ENCODE peak calls at places on chromosomes 12 and 14, in nine cellular contexts. W, M, A, Y, G, U, H, V and K are unnamed samples. For H3K4me1, the result is how much of the 10 kb centered on the place peaks cover.

GRCh38 chr12:82968644-82969339 is 282.1 kb downstream of the TMTC2 start:
- DNase-seq in A (no peak), H (no peak), W (no peak), M (no peak), V (no peak), G (no peak), Y (no peak), U (no peak), K (no peak)

GRCh38 chr12:56020437-56021189 is at the start of gene IKZF4:
- DNase-seq in W (no peak), A (no peak), U (no peak), M (no peak), G (peak), V (peak), Y (no peak), H (peak), K (peak)

GRCh38 chr12:29317556-29318363 is 63.2 kb downstream of the ERGIC2 start:
- DNase-seq in H (no peak), Y (peak), V (peak), A (no peak), G (peak), U (peak), W (no peak), M (peak), K (no peak)

GRCh38 chr12:2813573-2814185 is 1.2 kb downstream of the ITFG2 start:
- DNase-seq in A (no peak), G (peak), H (no peak), U (peak), V (peak), Y (no peak), M (peak), W (no peak), K (no peak)

GRCh38 chr14:73243341-73243740 is 6.0 kb downstream of the PAPLN start:
- DNase-seq in V (no peak), W (no peak), Y (no peak), G (no peak), H (no peak), A (no peak), U (no peak), M (no peak), K (no peak)

GRCh38 chr12:49261726-49262125 is 3.2 kb upstream of the TUBA1C start:
- DNase-seq in G (no peak), M (no peak), U (no peak), V (peak), W (no peak), A (no peak), H (no peak), Y (no peak), K (no peak)

GRCh38 chr14:103329421-103330347 is 4.4 kb upstream of the EIF5 start:
- DNase-seq in W (no peak), U (peak), G (no peak), H (no peak), Y (no peak), A (peak), V (no peak), M (no peak), K (peak)

GRCh38 chr12:109277899-109278762 is 31.0 kb downstream of the FOXN4 start:
- DNase-seq in H (no peak), U (no peak), V (no peak), Y (no peak), W (no peak), M (no peak), G (no peak), A (no peak), K (no peak)

GRCh38 chr14:105482486-105483110 is 4.1 kb upstream of the CRIP1 start:
- DNase-seq in V (no peak), A (no peak), W (no peak), M (no peak), U (no peak), Y (no peak), H (no peak), G (no peak), K (no peak)

GRCh38 chr14:55851301-55851700 is 266.9 kb upstream of the PELI2 start:
- DNase-seq in W (no peak), M (no peak), A (no peak), Y (no peak), V (no peak), H (no peak), G (no peak), U (no peak), K (no peak)

GRCh38 chr12:41437578-41437977 is 249.5 kb downstream of the PDZRN4 start:
- DNase-seq in W (no peak), U (peak), V (peak), A (no peak), H (no peak), Y (no peak), M (no peak), G (no peak), K (no peak)

GRCh38 chr12:26277511-26278246 is 82.3 kb downstream of the SSPN start:
- DNase-seq in H (no peak), G (no peak), U (no peak), A (no peak), M (no peak), W (no peak), V (peak), Y (no peak), K (no peak)

GRCh38 chr14:74955229-74955999 is at the start of gene PGF:
- DNase-seq in M (peak), V (peak), W (peak), Y (peak), U (no peak), H (peak), A (peak), G (peak), K (peak)

GRCh38 chr12:83256581-83256980 is 569.9 kb downstream of the TMTC2 start:
- DNase-seq in A (no peak), M (no peak), V (no peak), W (no peak), G (no peak), Y (no peak), U (no peak), H (no peak), K (no peak)

GRCh38 chr12:132558861-132559623 is 51.3 kb downstream of the LRCOL1 start:
- DNase-seq in W (no peak), H (no peak), U (peak), Y (no peak), A (no peak), V (no peak), M (no peak), G (no peak), K (no peak)

GRCh38 chr14:90839024-90839888 is 23.0 kb upstream of the TTC7B start:
- DNase-seq in W (peak), G (no peak), Y (peak), U (no peak), V (peak), M (no peak), A (peak), H (no peak), K (no peak)

GRCh38 chr12:19299765-19300164 is 139.5 kb upstream of the AEBP2 start:
- DNase-seq in A (no peak), W (no peak), Y (no peak), U (no peak), G (no peak), V (peak), M (no peak), H (no peak), K (no peak)

GRCh38 chr12:2652011-2652400 is 142.8 kb upstream of the FKBP4 start:
- DNase-seq in Y (no peak), U (no peak), G (no peak), H (no peak), A (peak), W (no peak), V (no peak), M (no peak), K (no peak)

GRCh38 chr14:57686317-57686716 is 179.6 kb downstream of the SLC35F4 start:
- DNase-seq in W (no peak), A (no peak), V (no peak), G (no peak), H (no peak), U (no peak), M (no peak), Y (no peak), K (no peak)

GRCh38 chr14:94044476-94045091 is 18.4 kb downstream of the OTUB2 start:
- DNase-seq in M (no peak), U (no peak), W (no peak), A (no peak), Y (no peak), H (no peak), V (no peak), G (no peak), K (no peak)

GRCh38 chr12:1531654-1532366 is 62.6 kb downstream of the FBXL14 start:
- DNase-seq in Y (no peak), M (no peak), W (no peak), H (no peak), V (no peak), A (no peak), G (no peak), U (no peak), K (no peak)

DNA sequence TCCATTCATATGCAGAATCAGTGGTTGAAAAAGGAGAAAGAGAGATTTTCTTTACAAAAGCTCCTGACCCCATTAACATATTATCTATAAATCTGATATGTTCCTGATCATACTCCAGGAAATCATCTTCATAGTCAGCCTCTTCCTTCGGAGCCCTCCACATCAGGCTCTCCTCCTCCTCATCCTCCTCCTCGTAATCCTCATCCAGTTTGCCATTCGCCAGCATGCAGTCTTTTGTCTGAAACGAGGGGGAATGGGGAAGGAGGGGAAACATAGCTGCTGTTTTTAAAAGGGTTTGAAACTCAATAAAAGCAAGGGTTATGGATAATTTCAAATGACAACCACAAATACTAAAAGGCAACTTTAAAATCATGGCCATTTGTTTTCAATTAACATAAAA is 60.9 kb downstream of the DICER1 start:
- DNase-seq in H (no peak), Y (no peak), V (no peak), W (no peak), U (no peak), A (no peak), M (no peak), G (no peak), K (no peak)
- H3K27ac ChIP-seq in H (no peak), Y (peak), V (no peak), W (no peak), U (no peak), A (no peak), M (no peak), G (no peak), K (no peak)

GRCh38 chr14:81737938-81738337 is 204.3 kb upstream of the SEL1L start:
- DNase-seq in M (no peak), H (no peak), A (no peak), U (no peak), Y (no peak), G (no peak), V (no peak), W (no peak), K (no peak)

GRCh38 chr14:81738946-81739659 is 205.4 kb upstream of the SEL1L start:
- DNase-seq in A (no peak), Y (no peak), V (no peak), M (no peak), H (no peak), W (no peak), G (no peak), U (no peak), K (no peak)

DNA sequence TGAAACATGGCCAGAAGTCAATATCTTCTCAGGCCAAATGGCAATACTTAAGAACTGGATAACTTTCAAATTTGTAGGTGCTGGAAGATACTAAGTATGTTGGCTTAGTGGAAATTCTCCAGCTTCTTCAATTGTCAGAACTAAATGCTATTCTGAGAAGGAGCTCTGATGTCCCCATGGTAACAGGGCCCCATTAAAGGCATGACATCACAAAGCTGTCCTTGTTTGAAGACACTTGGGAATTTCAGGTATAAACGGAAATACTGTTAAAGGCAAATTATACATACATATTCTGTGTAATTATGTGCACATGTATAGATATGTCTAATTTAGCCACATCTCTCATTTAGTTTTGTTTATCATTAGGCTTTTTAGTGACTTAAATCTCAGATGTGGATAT is 210.0 kb upstream of the SEL1L start:
- DNase-seq in H (no peak), M (no peak), W (no peak), A (no peak), V (no peak), U (no peak), Y (no peak), G (no peak), K (no peak)
- H3K4me3 ChIP-seq in H (no peak), M (no peak), W (no peak), A (no peak), V (no peak), U (no peak), Y (no peak), G (no peak), K (no peak)

GRCh38 chr12:102755271-102755670 is 161.8 kb downstream of the PAH start:
- DNase-seq in M (no peak), U (no peak), Y (no peak), G (no peak), W (no peak), H (no peak), A (no peak), V (no peak), K (no peak)
- H3K4me1 ChIP-seq in M (under half), U (under half), Y (under half), G (under half), W (under half), H (under half), A (under half), V (under half), K (under half)

GRCh38 chr14:93019367-93019843 is 96.3 kb downstream of the ITPK1 start:
- DNase-seq in V (no peak), Y (no peak), W (no peak), M (no peak), H (no peak), G (no peak), A (no peak), U (no peak), K (no peak)
- H3K27ac ChIP-seq in V (no peak), Y (peak), W (peak), M (no peak), H (no peak), G (no peak), A (no peak), U (no peak), K (no peak)